ENCODE peak calls at places on chromosomes 2 and 18, in eight cellular contexts. I is iPS DF 19.7; R is hippocampal formation; F is activated CD8-positive, alpha-beta T cell treated with anti-CD3 and anti-CD28 coated beads for 36 hours; O is NCI-H1105; Q is activated CD4-positive, alpha-beta T cell treated with anti-CD3 and anti-CD28 coated beads, Interleukin-2, amount 50 U/mL, for 1 hour; G is WERI-Rb-1; S is A673. T is an unnamed sample.

GRCh38 chr2:119387381-119388129 is 20.8 kb downstream of the DBI start:
- DNase-seq in I (no peak), R (peak; percentile 54), F (peak; percentile 67), O (no peak), Q (no peak), G (no peak), S (peak; percentile 94), T (peak; percentile 59)

GRCh38 chr18:59451073-59451472 is 92.0 kb upstream of the LMAN1 start:
- DNase-seq in I (no peak), R (no peak), F (no peak), O (no peak), Q (no peak), G (no peak), S (peak; percentile 86), T (no peak)

GRCh38 chr2:238860966-238861730 is 13.3 kb downstream of the TWIST2 start:
- DNase-seq in I (no peak), R (no peak), F (no peak), O (no peak), Q (no peak), G (no peak), S (no peak), T (no peak)

GRCh38 chr2:25512707-25513106 is 160.7 kb downstream of the DTNB start:
- DNase-seq in I (no peak), R (no peak), F (no peak), O (no peak), Q (no peak), G (no peak), S (no peak), T (no peak)

GRCh38 chr18:42087195-42087594 is 132.2 kb downstream of the PIK3C3 start:
- DNase-seq in I (no peak), R (no peak), F (no peak), O (no peak), Q (no peak), G (no peak), S (no peak), T (no peak)

GRCh38 chr2:42755161-42755900 is 8.6 kb downstream of the OXER1 start:
- DNase-seq in I (no peak), R (no peak), F (no peak), O (no peak), Q (no peak), G (no peak), S (peak; percentile 18), T (no peak)

GRCh38 chr2:46655551-46656436 is 176.4 kb downstream of the TMEM247 start:
- DNase-seq in I (no peak), R (no peak), F (no peak), O (no peak), Q (no peak), G (no peak), S (no peak), T (no peak)

GRCh38 chr2:133484106-133484505 is 84.2 kb downstream of the NCKAP5 start:
- DNase-seq in I (no peak), R (no peak), F (no peak), O (no peak), Q (no peak), G (no peak), S (no peak), T (no peak)

GRCh38 chr2:67476808-67477790 is 80.0 kb downstream of the ETAA1 start:
- DNase-seq in I (no peak), R (peak; percentile 8), F (peak; percentile 1), O (peak; percentile 37), Q (no peak), G (peak; percentile 9), S (peak; percentile 66), T (peak; percentile 43)

GRCh38 chr2:218405365-218406208 is 5.9 kb downstream of the CTDSP1 start:
- DNase-seq in I (no peak), R (no peak), F (peak; percentile 69), O (no peak), Q (no peak), G (peak; percentile 38), S (peak; percentile 34), T (no peak)

GRCh38 chr2:52082646-52083045 is 1050.7 kb upstream of the NRXN1 start:
- DNase-seq in I (no peak), R (no peak), F (no peak), O (peak; percentile 68), Q (no peak), G (no peak), S (no peak), T (no peak)

GRCh38 chr18:22559414-22560282 is 141.9 kb upstream of the CTAGE1 start:
- DNase-seq in I (no peak), R (no peak), F (peak; percentile 36), O (peak; percentile 26), Q (no peak), G (peak; percentile 10), S (peak; percentile 19), T (no peak)

GRCh38 chr18:21315741-21316187 is 73.7 kb downstream of the GREB1L start:
- DNase-seq in I (peak; percentile 35), R (no peak), F (no peak), O (no peak), Q (no peak), G (no peak), S (no peak), T (no peak)

GRCh38 chr2:240465765-240466578 is 30.5 kb downstream of the GPC1 start:
- DNase-seq in I (no peak), R (no peak), F (no peak), O (no peak), Q (no peak), G (no peak), S (no peak), T (no peak)

GRCh38 chr18:42706618-42707017 is 408.9 kb downstream of the RIT2 start:
- DNase-seq in I (no peak), R (no peak), F (no peak), O (peak; percentile 61), Q (no peak), G (peak; percentile 27), S (peak; percentile 46), T (peak; percentile 25)